ENCODE peak calls at places on chromosomes 7 and 10, in nine cellular contexts. H is DND-41, F is colonic mucosa, R is ascending aorta, C is GM23338, Z is A549, P is uterus, I is cardiac fibroblast, L is choroid plexus epithelial cell. O is an unnamed sample.

GRCh38 chr7:156178857-156179256 is 366.6 kb upstream of the SHH start:
- DNase-seq in F (no peak), C (no peak), L (no peak), R (peak), P (no peak), Z (no peak), I (no peak), H (no peak), O (no peak)

GRCh38 chr10:18044976-18045720 is 93.4 kb downstream of the SLC39A12 start:
- DNase-seq in R (no peak), H (no peak), P (no peak), L (peak), F (no peak), Z (no peak), C (peak), I (peak), O (no peak)

GRCh38 chr7:1056006-1056784 is 11.8 kb downstream of the GPR146 start:
- DNase-seq in P (no peak), Z (no peak), R (no peak), C (no peak), L (no peak), I (peak), H (peak), F (no peak), O (no peak)

GRCh38 chr7:108066486-108066885 is 63.5 kb upstream of the LAMB1 start:
- DNase-seq in C (no peak), Z (no peak), F (no peak), H (no peak), P (no peak), I (no peak), L (peak), R (no peak), O (no peak)

GRCh38 chr10:84783386-84783785 is 455.0 kb downstream of the CCSER2 start:
- DNase-seq in F (no peak), P (no peak), R (no peak), Z (peak), L (peak), H (peak), I (peak), C (peak), O (peak)

GRCh38 chr10:42951486-42952251 is 125.2 kb upstream of the RET start:
- DNase-seq in H (no peak), R (peak), C (peak), P (no peak), L (no peak), Z (no peak), I (peak), F (peak), O (no peak)

GRCh38 chr10:94409016-94409657 is 6.8 kb downstream of the TBC1D12 start:
- DNase-seq in Z (no peak), L (no peak), F (no peak), C (peak), H (no peak), R (no peak), I (no peak), P (no peak), O (no peak)

GRCh38 chr7:123643495-123644428 is 11.9 kb upstream of the LMOD2 start:
- DNase-seq in H (no peak), L (peak), C (peak), F (no peak), P (no peak), R (no peak), Z (peak), I (peak), O (no peak)

GRCh38 chr10:88318803-88319202 is 264.3 kb downstream of the RNLS start:
- DNase-seq in R (no peak), Z (peak), C (peak), P (no peak), H (no peak), I (no peak), L (peak), F (no peak), O (no peak)

GRCh38 chr10:122112625-122113160 is 123.7 kb downstream of the TACC2 start:
- DNase-seq in I (peak), H (no peak), P (peak), C (peak), R (peak), Z (peak), F (peak), L (peak), O (peak)

GRCh38 chr7:17559388-17559787 is 260.9 kb downstream of the AHR start:
- DNase-seq in L (no peak), C (no peak), F (no peak), R (no peak), I (no peak), H (no peak), Z (peak), P (no peak), O (no peak)

GRCh38 chr7:95205821-95206220 is 118.5 kb downstream of the PON1 start:
- DNase-seq in L (peak), H (no peak), Z (peak), P (no peak), I (peak), R (no peak), C (no peak), F (no peak), O (no peak)

GRCh38 chr10:77455538-77455937 is 182.1 kb downstream of the KCNMA1 start:
- DNase-seq in I (no peak), F (no peak), P (no peak), C (no peak), H (no peak), Z (no peak), R (no peak), L (no peak), O (no peak)

GRCh38 chr7:150396426-150397375 is 17.6 kb downstream of the ZNF775 start:
- DNase-seq in P (no peak), H (no peak), L (no peak), R (no peak), F (no peak), I (no peak), Z (no peak), C (no peak), O (no peak)

GRCh38 chr10:95873139-95873538 is 34.6 kb upstream of the CC2D2B start:
- DNase-seq in R (no peak), L (no peak), C (no peak), F (no peak), Z (no peak), H (no peak), I (no peak), P (no peak), O (no peak)

GRCh38 chr7:70268179-70268578 is 669.9 kb downstream of the AUTS2 start:
- DNase-seq in P (no peak), F (no peak), H (no peak), L (no peak), Z (no peak), C (no peak), R (no peak), I (no peak), O (no peak)

GRCh38 chr10:48522011-48522765 is 82.7 kb downstream of the ARHGAP22 start:
- DNase-seq in R (no peak), I (no peak), H (no peak), P (no peak), F (no peak), Z (no peak), L (no peak), C (no peak), O (no peak)

GRCh38 chr10:48523212-48523819 is 81.6 kb downstream of the ARHGAP22 start:
- DNase-seq in L (peak), P (peak), Z (peak), C (peak), H (no peak), F (no peak), R (peak), I (peak), O (no peak)

GRCh38 chr10:48525956-48526355 is 78.9 kb downstream of the ARHGAP22 start:
- DNase-seq in Z (no peak), F (no peak), P (no peak), C (no peak), I (no peak), L (no peak), R (peak), H (no peak), O (no peak)

GRCh38 chr10:48525113-48525512 is 79.8 kb downstream of the ARHGAP22 start:
- DNase-seq in F (no peak), I (no peak), P (no peak), L (no peak), R (no peak), H (no peak), Z (no peak), C (no peak), O (no peak)

DNA sequence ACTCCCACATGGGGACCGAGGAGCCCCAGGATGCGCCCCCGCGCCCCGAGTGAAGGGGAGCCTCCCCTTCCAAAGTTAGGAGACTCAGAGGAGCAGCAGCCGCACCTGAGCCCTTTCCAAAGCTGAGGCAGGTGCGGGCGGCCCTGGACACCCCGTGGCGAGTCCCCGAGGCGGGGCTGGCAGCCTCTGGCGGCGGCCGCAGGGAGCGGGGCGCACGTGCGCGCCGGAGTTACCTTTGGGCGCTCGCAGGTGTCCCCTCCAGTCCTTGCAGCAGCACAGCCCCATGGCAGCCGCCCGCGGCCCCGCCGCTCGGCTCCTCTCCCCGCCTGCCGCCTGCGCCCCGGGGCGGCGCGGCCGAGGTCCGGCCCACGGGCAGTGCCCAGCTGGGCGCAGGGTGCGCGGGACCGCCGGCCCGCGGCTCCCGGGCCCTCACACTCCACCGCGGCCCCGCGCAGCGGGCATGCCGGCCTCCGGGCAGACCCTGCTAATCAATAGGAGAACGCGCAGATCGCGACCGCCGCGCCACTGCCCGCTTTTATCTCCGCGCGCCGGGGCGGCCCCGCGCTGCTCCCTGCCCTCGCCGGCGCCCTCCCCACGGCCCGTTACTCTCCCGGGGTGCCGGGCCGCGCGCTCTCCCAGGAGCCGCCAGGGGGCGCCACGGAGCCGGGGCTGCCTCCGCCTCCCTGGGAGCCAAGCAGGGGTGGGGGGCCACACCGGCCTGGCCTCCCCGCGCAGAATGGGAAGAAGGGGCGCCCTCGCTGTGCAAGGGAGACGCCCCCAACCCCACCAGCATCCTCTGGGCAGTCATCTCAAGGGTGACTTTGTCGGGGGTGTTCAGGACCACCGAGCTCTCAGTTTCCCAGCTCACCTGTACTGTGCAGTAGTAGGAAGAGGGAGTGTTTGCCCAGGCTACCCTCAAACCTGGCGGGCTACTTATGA is 80.8 kb downstream of the ARHGAP22 start:
- DNase-seq in C (peak), Z (peak), F (no peak), I (peak), L (no peak), P (no peak), H (no peak), R (no peak), O (peak)
- TF ChIP-seq CTCF in C (peak), Z (peak), F (peak), I (peak), L (peak), P (no peak), H (no peak), R (peak), O (peak)

GRCh38 chr7:100190059-100190711 is 12.5 kb downstream of the STAG3 start:
- DNase-seq in C (peak), R (no peak), I (peak), H (no peak), F (no peak), P (no peak), L (peak), Z (peak), O (peak)
- TF ChIP-seq CTCF in C (peak), R (peak), I (peak), H (peak), F (peak), P (peak), L (peak), Z (peak), O (peak)

DNA sequence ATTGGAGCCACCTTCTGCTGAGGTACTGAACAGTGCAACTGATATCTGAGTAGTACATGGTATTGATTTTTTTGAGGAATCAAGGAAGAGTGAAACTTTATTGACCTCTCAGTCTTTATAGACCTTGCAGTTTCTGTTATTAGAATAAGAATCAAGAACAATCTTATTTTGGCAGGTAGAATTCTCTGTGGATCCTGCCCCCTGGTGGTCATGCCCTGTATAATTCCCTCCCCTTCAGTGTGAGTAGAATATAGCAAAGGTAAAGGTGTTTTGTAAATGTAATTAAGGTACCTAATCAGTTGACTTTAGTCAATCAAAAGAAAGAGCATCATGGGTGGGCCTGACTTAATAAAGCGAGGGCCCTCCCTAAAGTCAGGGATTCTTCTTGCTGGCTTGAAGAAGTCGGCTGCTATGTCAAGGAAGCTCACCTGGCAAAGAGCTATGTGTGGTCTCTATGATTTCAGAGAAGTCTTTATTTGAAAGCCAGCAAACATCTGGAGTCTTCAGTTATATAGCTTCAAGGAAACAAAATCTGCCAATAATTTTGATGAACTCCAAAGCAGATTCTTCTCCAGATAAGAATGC is 142.8 kb downstream of the LSM5 start:
- DNase-seq in H (peak), Z (peak), R (no peak), P (no peak), L (peak), C (peak), F (peak), I (peak), O (peak)
- TF ChIP-seq CTCF in H (peak), Z (peak), R (peak), P (peak), L (peak), C (peak), F (peak), I (peak), O (peak)

GRCh38 chr7:127501817-127502216 is 83.6 kb downstream of the GCC1 start:
- DNase-seq in Z (no peak), L (no peak), P (no peak), C (no peak), H (no peak), I (no peak), F (no peak), R (no peak), O (no peak)

DNA sequence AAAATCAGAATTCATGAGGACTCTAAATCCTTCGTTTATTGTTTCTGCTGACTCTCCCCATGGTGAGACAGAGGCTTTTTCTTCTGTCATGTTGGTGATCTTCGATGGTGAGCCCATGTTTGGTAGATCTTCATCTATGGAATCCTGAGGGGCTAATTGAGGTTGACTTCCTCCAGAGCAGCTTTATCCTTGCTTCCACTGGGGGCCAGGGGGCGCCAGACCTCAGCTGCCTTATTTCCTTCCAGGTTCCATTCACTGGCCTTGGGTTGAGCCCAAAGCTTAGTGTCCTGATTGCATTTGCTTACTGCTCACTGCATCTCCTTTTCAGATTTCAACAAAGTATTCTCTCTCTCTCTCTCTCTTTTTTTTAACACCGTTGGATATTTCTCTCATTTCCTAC is 80.7 kb downstream of the GCC1 start:
- DNase-seq in C (peak), F (peak), I (peak), P (no peak), R (no peak), L (peak), Z (peak), H (peak), O (peak)
- TF ChIP-seq CTCF in C (peak), F (no peak), I (peak), P (no peak), R (peak), L (peak), Z (peak), H (peak), O (peak)

GRCh38 chr7:28623863-28624262 is 211.5 kb downstream of the CREB5 start:
- DNase-seq in Z (peak), C (peak), H (no peak), F (no peak), R (no peak), L (peak), P (no peak), I (no peak), O (no peak)
- TF ChIP-seq CTCF in Z (peak), C (peak), H (peak), F (no peak), R (no peak), L (no peak), P (no peak), I (no peak), O (peak)

DNA sequence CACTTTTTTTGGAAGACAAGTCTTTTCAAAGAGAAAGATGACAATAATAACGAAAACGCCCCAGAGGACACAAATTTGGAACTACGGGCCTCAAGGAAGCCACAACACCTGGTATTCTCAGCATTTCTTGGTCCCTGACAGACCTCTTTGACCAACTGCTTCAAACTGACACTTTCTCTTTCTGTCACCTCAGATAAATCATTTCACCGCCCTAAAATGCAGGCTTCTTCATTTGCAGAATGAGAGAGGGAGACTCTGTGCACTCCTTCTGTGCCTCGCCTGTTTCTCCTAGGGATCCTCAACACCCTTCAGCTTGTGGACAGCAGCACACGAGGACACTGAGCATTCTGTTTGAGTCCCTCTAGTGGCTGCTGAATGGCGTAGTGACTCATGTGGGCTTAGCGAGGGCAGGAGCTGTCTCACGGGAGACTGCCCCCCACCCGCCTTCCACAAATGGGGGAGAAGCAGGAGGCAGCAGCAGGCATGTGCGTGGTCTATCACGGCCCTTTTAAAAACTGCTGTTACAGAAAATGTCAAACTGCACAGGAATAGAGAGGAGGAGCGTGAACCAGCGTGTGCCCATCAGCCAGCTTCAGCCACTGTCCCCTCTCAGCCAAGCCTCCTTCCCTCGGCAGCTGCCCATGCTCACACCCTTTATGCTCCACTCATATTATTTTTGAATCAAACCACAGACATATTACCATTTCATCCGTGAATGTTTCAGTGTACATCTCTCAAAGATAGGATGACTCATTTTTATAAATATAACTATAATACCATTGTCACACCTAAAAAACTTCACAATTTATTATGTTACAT is 41.4 kb downstream of the GSDME start:
- DNase-seq in C (peak), L (peak), H (peak), F (no peak), R (no peak), I (peak), P (no peak), Z (peak), O (peak)
- TF ChIP-seq CTCF in C (peak), L (peak), H (peak), F (no peak), R (peak), I (peak), P (no peak), Z (peak), O (peak)

O was measured in GM10248.